ENCODE peak calls at places on chromosomes 7 and 10, in nine cellular contexts. J, I, Q, R, P, E, M, N and H are unnamed samples.

GRCh38 chr7:17580141-17580540 is 281.7 kb downstream of the AHR start:
- DNase-seq in P (peak; percentile 96), Q (no peak), R (no peak), J (no peak), M (no peak), I (no peak), N (peak; percentile 74), E (peak; percentile 87), H (no peak)

GRCh38 chr10:29105516-29106215 is 183.2 kb upstream of the LYZL1 start:
- DNase-seq in I (no peak), J (no peak), E (peak; percentile 85), M (no peak), N (peak; percentile 56), R (no peak), P (peak; percentile 17), Q (no peak), H (no peak)

GRCh38 chr10:78903351-78903940 is 165.3 kb upstream of the ZMIZ1 start:
- DNase-seq in Q (no peak), R (no peak), M (no peak), J (no peak), N (no peak), I (no peak), P (no peak), E (no peak), H (no peak)

GRCh38 chr10:33492914-33493313 is 158.4 kb upstream of the NRP1 start:
- DNase-seq in E (no peak), M (no peak), N (no peak), Q (no peak), I (no peak), J (no peak), R (no peak), P (no peak), H (no peak)

GRCh38 chr7:42574693-42575084 is 337.2 kb downstream of the C7orf25 start:
- DNase-seq in P (peak; percentile 45), I (peak; percentile 20), J (no peak), R (no peak), Q (no peak), E (peak; percentile 12), M (no peak), N (peak; percentile 42), H (no peak)

GRCh38 chr10:71974489-71975011 is 10.4 kb downstream of the CHST3 start:
- DNase-seq in P (peak; percentile 96), I (no peak), J (no peak), R (peak; percentile 64), E (peak; percentile 80), M (peak; percentile 6), Q (no peak), N (peak; percentile 86), H (no peak)

GRCh38 chr7:18189495-18190126 is 162.0 kb upstream of the PRPS1L1 start:
- DNase-seq in R (no peak), Q (no peak), N (no peak), M (no peak), P (no peak), E (no peak), J (no peak), I (no peak), H (no peak)

GRCh38 chr7:15972767-15973362 is 286.4 kb upstream of the MEOX2 start:
- DNase-seq in R (peak; percentile 44), M (no peak), J (no peak), I (no peak), N (peak; percentile 15), E (peak; percentile 48), P (peak; percentile 41), Q (no peak), H (no peak)

GRCh38 chr7:100476903-100477870 is 1.8 kb downstream of the TSC22D4 start:
- DNase-seq in I (no peak), P (peak; percentile 52), E (peak; percentile 20), R (no peak), N (peak; percentile 58), Q (peak; percentile 28), J (no peak), M (no peak), H (no peak)

GRCh38 chr7:71752171-71752935 is 620.4 kb downstream of the GALNT17 start:
- DNase-seq in Q (no peak), N (peak; percentile 81), J (peak; percentile 82), R (peak; percentile 47), P (peak; percentile 46), I (peak; percentile 76), M (no peak), E (no peak), H (no peak)

GRCh38 chr10:116160271-116160670 is 112.7 kb downstream of the GFRA1 start:
- DNase-seq in J (no peak), E (peak; percentile 83), M (no peak), R (no peak), N (no peak), Q (no peak), P (peak; percentile 17), I (no peak), H (no peak)

GRCh38 chr10:79379512-79380124 is 32.3 kb downstream of the PPIF start:
- DNase-seq in J (no peak), R (peak; percentile 68), Q (peak; percentile 67), M (no peak), E (peak; percentile 40), P (peak; percentile 52), N (no peak), I (no peak), H (no peak)

GRCh38 chr7:21806388-21806787 is 139.3 kb downstream of the CDCA7L start:
- DNase-seq in P (no peak), M (no peak), E (peak; percentile 15), I (no peak), Q (no peak), N (no peak), R (no peak), J (no peak), H (no peak)

GRCh38 chr7:23680417-23681405 is 712 bp downstream of the FAM221A start:
- DNase-seq in R (peak; percentile 70), J (peak; percentile 95), M (peak; percentile 1), P (peak; percentile 73), N (peak; percentile 34), Q (peak; percentile 34), E (peak; percentile 33), I (peak; percentile 38), H (peak; percentile 35)

GRCh38 chr10:5987747-5988146 is 10.4 kb upstream of the IL15RA start:
- DNase-seq in R (no peak), P (no peak), Q (peak; percentile 75), J (no peak), I (no peak), M (no peak), E (no peak), N (no peak), H (no peak)

GRCh38 chr10:115921795-115922194 is 351.2 kb downstream of the GFRA1 start:
- DNase-seq in N (no peak), M (no peak), I (no peak), E (peak; percentile 39), P (peak; percentile 96), Q (no peak), J (no peak), R (no peak), H (no peak)

GRCh38 chr7:96344236-96344635 is 22.3 kb upstream of the SLC25A13 start:
- DNase-seq in P (no peak), Q (no peak), R (no peak), E (no peak), J (peak; percentile 43), M (no peak), I (no peak), N (no peak), H (no peak)

GRCh38 chr7:74475243-74475986 is 21.7 kb downstream of the GTF2IRD1 start:
- DNase-seq in M (no peak), R (no peak), J (peak; percentile 92), Q (no peak), I (peak; percentile 89), N (no peak), E (no peak), P (no peak), H (no peak)

GRCh38 chr7:84264341-84264740 is 69.8 kb upstream of the SEMA3A start:
- DNase-seq in J (no peak), E (peak; percentile 27), R (no peak), N (no peak), Q (no peak), I (no peak), P (no peak), M (no peak), H (no peak)

GRCh38 chr7:32119790-32120196 is 49.6 kb upstream of the PDE1C start:
- DNase-seq in R (no peak), M (no peak), J (no peak), Q (no peak), P (no peak), I (no peak), E (no peak), N (no peak), H (no peak)

GRCh38 chr10:5827841-5828240 is 14.6 kb upstream of the GDI2 start:
- DNase-seq in I (no peak), R (no peak), J (no peak), N (no peak), M (no peak), Q (no peak), E (no peak), P (no peak), H (no peak)

GRCh38 chr10:119466655-119467054 is 75.9 kb downstream of the RGS10 start:
- DNase-seq in M (no peak), J (no peak), P (no peak), R (no peak), Q (no peak), N (no peak), E (peak; percentile 9), I (no peak), H (peak; percentile 15)